ENCODE peak calls at places on chromosome 16, in ten cellular contexts. E, Q, H, U, V, M, J, O, I and P are unnamed samples.

GRCh38 chr16:53456625-53457024 is 22.4 kb downstream of the RBL2 start:
- DNase-seq in M (no peak), Q (no peak), U (no peak), H (no peak), J (no peak), V (no peak), I (no peak), O (no peak), E (no peak), P (no peak)

GRCh38 chr16:9311303-9311954 is 220.0 kb downstream of the HAPSTR1 start:
- DNase-seq in M (no peak), I (peak; percentile 55), Q (no peak), U (no peak), J (no peak), H (no peak), V (peak; percentile 71), E (no peak), O (no peak), P (no peak)

GRCh38 chr16:28067604-28068382 is 4.3 kb upstream of the GSG1L start:
- DNase-seq in M (no peak), Q (peak; percentile 78), I (no peak), O (no peak), V (no peak), H (no peak), U (no peak), J (no peak), E (no peak), P (no peak)

GRCh38 chr16:55759983-55760664 is 72.8 kb downstream of the CES1 start:
- DNase-seq in M (no peak), J (no peak), O (peak; percentile 70), H (no peak), Q (peak; percentile 21), E (no peak), I (peak; percentile 32), U (no peak), V (no peak), P (peak; percentile 64)

GRCh38 chr16:89779231-89779912 is 37.1 kb downstream of the FANCA start:
- DNase-seq in I (no peak), V (no peak), M (no peak), E (no peak), O (no peak), Q (no peak), J (no peak), U (no peak), H (no peak), P (no peak)

GRCh38 chr16:726188-726437 is 130 bp downstream of the CCDC78 start:
- DNase-seq in V (no peak), E (no peak), I (no peak), H (no peak), J (no peak), M (no peak), U (no peak), Q (no peak), O (no peak), P (no peak)

GRCh38 chr16:4535627-4536108 is 2.9 kb downstream of the CDIP1 start:
- DNase-seq in E (no peak), Q (no peak), M (no peak), J (no peak), U (no peak), O (no peak), H (no peak), I (no peak), V (no peak), P (no peak)

GRCh38 chr16:31441956-31442355 is 633 bp downstream of the ZNF843 start:
- DNase-seq in J (no peak), O (no peak), M (no peak), E (no peak), I (no peak), U (no peak), V (no peak), H (no peak), Q (no peak), P (no peak)

GRCh38 chr16:23858496-23859062 is 22.8 kb downstream of the PRKCB start:
- DNase-seq in M (no peak), I (no peak), O (no peak), J (no peak), E (no peak), Q (no peak), V (no peak), U (no peak), H (no peak), P (no peak)

GRCh38 chr16:88375236-88376052 is 7.3 kb upstream of the ZNF469 start:
- DNase-seq in M (no peak), V (no peak), U (no peak), I (no peak), Q (no peak), H (no peak), O (no peak), E (no peak), J (no peak), P (peak; percentile 27)

GRCh38 chr16:86031141-86031678 is 132.2 kb downstream of the IRF8 start:
- DNase-seq in J (no peak), I (no peak), E (no peak), M (no peak), U (no peak), V (peak; percentile 56), H (no peak), Q (no peak), O (no peak), P (no peak)

GRCh38 chr16:51641191-51641765 is 490.2 kb upstream of the SALL1 start:
- DNase-seq in E (no peak), Q (no peak), M (no peak), U (no peak), J (no peak), I (no peak), V (no peak), O (no peak), H (no peak), P (no peak)

GRCh38 chr16:75931043-75931442 is 204.8 kb upstream of the CPHXL start:
- DNase-seq in H (no peak), E (no peak), U (no peak), J (no peak), O (no peak), Q (no peak), V (no peak), I (no peak), M (no peak), P (no peak)

GRCh38 chr16:70770291-70770967 is 30.5 kb downstream of the VAC14 start:
- DNase-seq in E (no peak), I (peak; percentile 27), Q (no peak), O (peak; percentile 48), U (no peak), J (no peak), M (peak; percentile 73), H (no peak), V (no peak), P (no peak)

GRCh38 chr16:68961778-68962402 is 118.6 kb downstream of the TANGO6 start:
- DNase-seq in Q (no peak), J (no peak), V (no peak), I (no peak), E (no peak), M (no peak), H (no peak), U (no peak), O (no peak), P (no peak)

GRCh38 chr16:20673882-20674683 is 23.4 kb downstream of the ACSM1 start:
- DNase-seq in H (no peak), V (no peak), E (no peak), I (no peak), M (no peak), J (no peak), U (no peak), O (peak; percentile 80), Q (no peak), P (no peak)

GRCh38 chr16:87041732-87042131 is 275.5 kb downstream of the C16orf95 start:
- DNase-seq in H (no peak), I (no peak), U (no peak), M (no peak), J (no peak), E (no peak), Q (no peak), V (no peak), O (no peak), P (no peak)